ENCODE peak calls at places on chromosomes 4 and X, in four cellular contexts. I, N, X and T are unnamed samples.

GRCh38 chr4:121814756-121815155 is 8.9 kb downstream of the CCNA2 start:
- DNase-seq in I (no peak), N (no peak), X (no peak), T (no peak)

GRCh38 chr4:6332042-6332668 is 62.5 kb downstream of the WFS1 start:
- DNase-seq in I (no peak), N (no peak), X (no peak), T (no peak)

GRCh38 chrX:117973175-117974075 is 143.2 kb downstream of the KLHL13 start:
- DNase-seq in I (no peak), N (no peak), X (no peak), T (no peak)

GRCh38 chr4:8276358-8277240 is 7.0 kb downstream of the HTRA3 start:
- DNase-seq in I (peak; percentile 78), N (peak; percentile 64), X (no peak), T (no peak)

GRCh38 chrX:107738272-107738671 is 37.3 kb downstream of the TSC22D3 start:
- DNase-seq in I (peak; percentile 30), N (no peak), X (no peak), T (no peak)

GRCh38 chrX:2608638-2609430 is 82.3 kb upstream of the CD99 start:
- DNase-seq in I (peak; percentile 90), N (peak; percentile 86), X (peak; percentile 54), T (no peak)

GRCh38 chr4:74426101-74426500 is 18.8 kb upstream of the AREG start:
- DNase-seq in I (no peak), N (no peak), X (peak; percentile 43), T (no peak)

GRCh38 chr4:113823291-113823659 is 61.7 kb upstream of the CAMK2D start:
- DNase-seq in I (no peak), N (no peak), X (no peak), T (no peak)

GRCh38 chr4:53497446-53498069 is 93.7 kb downstream of the LNX1 start:
- DNase-seq in I (peak; percentile 48), N (no peak), X (no peak), T (no peak)

GRCh38 chrX:70032797-70033196 is 16.9 kb downstream of the AWAT2 start:
- DNase-seq in I (no peak), N (no peak), X (no peak), T (no peak)

GRCh38 chr4:156898373-156899117 is 73.1 kb downstream of the PDGFC start:
- DNase-seq in I (no peak), N (no peak), X (no peak), T (no peak)

GRCh38 chrX:134236690-134237362 is at the start of gene CCDC160:
- DNase-seq in I (peak; percentile 47), N (peak; percentile 51), X (no peak), T (no peak)

GRCh38 chr4:15006416-15007024 is 4.2 kb downstream of the CPEB2 start:
- DNase-seq in I (no peak), N (no peak), X (no peak), T (no peak)

GRCh38 chr4:83552924-83553323 is 17.0 kb downstream of the GPAT3 start:
- DNase-seq in I (no peak), N (no peak), X (no peak), T (peak; percentile 42)

GRCh38 chrX:135985123-135985973 is at the start of gene SLC9A6:
- DNase-seq in I (peak; percentile 69), N (peak; percentile 56), X (no peak), T (no peak)

GRCh38 chrX:10502961-10503360 is 117.4 kb downstream of the MID1 start:
- DNase-seq in I (no peak), N (no peak), X (no peak), T (no peak)

GRCh38 chrX:74464722-74465121 is 43.4 kb downstream of the SLC16A2 start:
- DNase-seq in I (no peak), N (no peak), X (no peak), T (no peak)

GRCh38 chr4:107838763-107839162 is 14.0 kb downstream of the SGMS2 start:
- DNase-seq in I (no peak), N (no peak), X (no peak), T (no peak)

GRCh38 chr4:128600996-128601857 is 208.3 kb upstream of the JADE1 start:
- DNase-seq in I (peak; percentile 43), N (peak; percentile 90), X (peak; percentile 93), T (peak; percentile 82)

GRCh38 chr4:156673483-156673882 is 298.1 kb downstream of the PDGFC start:
- DNase-seq in I (no peak), N (no peak), X (no peak), T (no peak)

GRCh38 chrX:150869450-150869849 is 29.0 kb downstream of the CD99L2 start:
- DNase-seq in I (peak; percentile 21), N (no peak), X (no peak), T (no peak)

GRCh38 chr4:36322921-36323354 is 41.5 kb downstream of the DTHD1 start:
- DNase-seq in I (no peak), N (no peak), X (no peak), T (no peak)

GRCh38 chr4:118340109-118340508 is 12.7 kb downstream of the PRSS12 start:
- DNase-seq in I (no peak), N (no peak), X (no peak), T (no peak)

GRCh38 chr4:186820371-186820990 is 96.8 kb upstream of the FAT1 start:
- DNase-seq in I (peak; percentile 43), N (no peak), X (no peak), T (no peak)

GRCh38 chrX:10971176-10971575 is 140.0 kb upstream of the HCCS start:
- DNase-seq in I (no peak), N (no peak), X (no peak), T (no peak)

GRCh38 chr4:186806679-186807078 is 83.0 kb upstream of the FAT1 start:
- DNase-seq in I (no peak), N (no peak), X (no peak), T (no peak)

GRCh38 chrX:153954618-153955450 is 10.4 kb upstream of the RENBP start:
- DNase-seq in I (no peak), N (no peak), X (no peak), T (no peak)

GRCh38 chr4:107734120-107734519 is 14.1 kb upstream of the PAPSS1 start:
- DNase-seq in I (no peak), N (no peak), X (no peak), T (no peak)

GRCh38 chr4:143667461-143667860 is 33.0 kb downstream of the FREM3 start:
- DNase-seq in I (no peak), N (no peak), X (no peak), T (no peak)

GRCh38 chr4:145814246-145814645 is 124.4 kb downstream of the ZNF827 start:
- DNase-seq in I (no peak), N (no peak), X (no peak), T (no peak)

GRCh38 chr4:14650127-14650526 is 352.2 kb upstream of the CPEB2 start:
- DNase-seq in I (no peak), N (no peak), X (no peak), T (no peak)

GRCh38 chrX:109704563-109704962 is 28.5 kb downstream of the ACSL4 start:
- DNase-seq in I (no peak), N (no peak), X (no peak), T (no peak)

GRCh38 chrX:19660604-19661003 is 145.3 kb upstream of the MAP3K15 start:
- DNase-seq in I (no peak), N (no peak), X (no peak), T (no peak)

GRCh38 chr4:40890199-40890598 is 140.4 kb downstream of the NSUN7 start:
- DNase-seq in I (no peak), N (no peak), X (no peak), T (no peak)

GRCh38 chr4:174352405-174352804 is 68.7 kb downstream of the CEP44 start:
- DNase-seq in I (no peak), N (no peak), X (no peak), T (no peak)

GRCh38 chr4:67522851-67523671 is 22.2 kb downstream of the CENPC start:
- DNase-seq in I (no peak), N (no peak), X (no peak), T (no peak)

GRCh38 chr4:95552942-95553550 is 4.3 kb upstream of the UNC5C start:
- DNase-seq in I (no peak), N (no peak), X (no peak), T (no peak)

GRCh38 chr4:95549246-95550138 is 719 bp upstream of the UNC5C start:
- DNase-seq in I (peak; percentile 77), N (peak; percentile 11), X (no peak), T (no peak)

GRCh38 chr4:95548738-95549245 is at the start of gene UNC5C:
- DNase-seq in I (peak; percentile 80), N (peak; percentile 17), X (no peak), T (no peak)

GRCh38 chr4:95551653-95552052 is 2.9 kb upstream of the UNC5C start:
- DNase-seq in I (no peak), N (no peak), X (no peak), T (no peak)

DNA sequence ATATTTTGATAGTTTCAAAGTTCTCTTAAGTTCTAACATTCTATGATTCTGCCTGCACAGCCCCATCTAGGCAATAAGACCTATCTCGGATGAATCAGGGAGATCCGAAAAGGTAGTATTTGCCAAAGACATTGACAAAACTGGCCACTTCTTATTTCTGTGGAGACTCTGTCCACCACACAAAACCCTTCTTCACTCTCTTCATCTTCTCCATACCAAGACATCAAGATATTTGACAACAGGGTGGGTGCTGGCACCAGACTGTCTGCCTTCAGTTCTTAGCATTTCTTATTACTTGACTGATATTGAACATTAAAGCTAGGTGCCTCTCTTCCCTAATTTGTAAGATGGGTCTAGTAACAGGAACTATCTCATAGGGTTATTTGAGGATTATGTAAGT is 1.8 kb upstream of the UNC5C start:
- DNase-seq in I (no peak), N (no peak), X (no peak), T (no peak)
- H3K4me3 ChIP-seq in I (peak overlapping the region; percentile 74), N (no peak overlapping the region), X (no peak overlapping the region), T (no peak overlapping the region)

DNA sequence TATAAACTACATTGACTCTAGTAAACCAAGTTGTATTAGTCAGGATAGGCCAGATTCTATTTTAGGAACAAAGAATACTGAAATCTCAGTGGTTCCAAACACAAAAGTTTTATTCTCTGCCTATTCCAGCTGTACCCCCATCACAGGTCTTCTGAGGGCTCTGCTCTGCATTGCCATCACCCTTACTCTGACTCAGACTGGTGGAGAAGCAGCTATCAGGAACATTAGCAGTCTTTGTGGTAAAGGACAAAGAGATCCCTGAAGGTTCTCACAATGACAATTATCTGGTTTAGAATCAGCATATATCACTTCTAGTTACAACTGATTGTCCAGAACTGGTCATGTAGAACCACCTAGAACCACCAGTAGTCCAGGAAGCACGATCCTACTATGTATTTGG is 251.1 kb downstream of the GLUD2 start:
- DNase-seq in I (no peak), N (no peak), X (no peak), T (no peak)
- H3K4me3 ChIP-seq in I (no peak overlapping the region), N (no peak overlapping the region), X (no peak overlapping the region), T (no peak overlapping the region)

GRCh38 chrX:48490661-48491060 is 14.7 kb downstream of the FTSJ1 start:
- DNase-seq in I (no peak), N (no peak), X (no peak), T (no peak)
- H3K4me3 ChIP-seq in I (no peak overlapping the region), N (no peak overlapping the region), X (no peak overlapping the region), T (no peak overlapping the region)

DNA sequence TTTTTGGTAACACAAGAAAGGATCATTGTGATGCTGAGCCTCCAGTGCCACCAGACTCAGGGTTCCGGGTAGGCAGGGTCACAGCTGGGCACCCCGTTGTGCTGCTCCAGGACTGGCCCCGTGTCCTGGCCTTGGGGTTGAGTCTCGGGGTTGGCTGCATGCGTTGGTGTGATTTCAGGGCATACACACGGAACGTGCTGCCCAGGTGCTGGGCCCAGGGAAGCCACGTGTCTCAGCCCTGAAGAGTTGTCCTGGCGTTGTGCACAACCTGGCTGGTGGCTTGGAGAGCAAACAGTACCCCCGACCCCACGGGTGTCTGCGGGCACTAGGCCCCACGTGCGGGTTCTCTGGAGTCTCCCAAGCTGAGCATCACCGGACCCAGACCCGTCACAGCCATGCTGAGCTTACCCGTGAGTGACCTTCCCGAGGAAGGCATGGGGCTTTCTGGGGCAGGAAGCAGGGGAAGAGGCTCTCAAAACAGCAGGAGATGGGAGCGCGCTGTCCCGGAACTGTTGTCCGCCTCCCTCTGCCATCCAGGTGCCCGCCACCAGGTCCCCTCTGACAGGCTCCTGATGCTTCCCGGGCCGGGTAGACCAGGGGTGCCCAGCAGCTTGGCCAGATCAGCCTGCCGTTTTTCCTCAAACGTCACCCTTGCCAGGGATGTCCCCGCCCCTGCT is 66.1 kb upstream of the ENPP6 start:
- DNase-seq in I (no peak), N (peak; percentile 20), X (no peak), T (no peak)
- H3K4me3 ChIP-seq in I (peak overlapping the region; percentile 59), N (peak overlapping the region; percentile 11), X (no peak overlapping the region), T (no peak overlapping the region)